ENCODE peak calls at places on chromosomes 13 and 19, in six cellular contexts. W is activated gamma-delta T cell treated with Interleukin-2 at 50 U/mL for 16 hours, K is mucosa of descending colon, M is astrocyte of the cerebellum, Z is nucleus accumbens, S is skeletal muscle cell. X is an unnamed sample.

GRCh38 chr13:97002581-97002980 is 8.3 kb upstream of the OXGR1 start:
- DNase-seq in M (no peak), Z (no peak), W (no peak), S (no peak), K (no peak), X (no peak)

GRCh38 chr13:71801165-71801564 is 65.8 kb downstream of the DACH1 start:
- DNase-seq in S (no peak), K (no peak), M (no peak), W (no peak), Z (no peak), X (no peak)

GRCh38 chr13:60699636-60700035 is 302.6 kb downstream of the TDRD3 start:
- DNase-seq in W (no peak), S (no peak), M (no peak), Z (no peak), K (no peak), X (no peak)

GRCh38 chr13:98664047-98664446 is 87.1 kb upstream of the STK24 start:
- DNase-seq in S (no peak), M (peak; percentile 76), Z (peak; percentile 52), W (no peak), K (no peak), X (peak; percentile 49)

GRCh38 chr19:8530061-8530679 is 16.2 kb upstream of the ZNF414 start:
- DNase-seq in K (no peak), S (no peak), W (no peak), Z (no peak), M (no peak), X (no peak)

GRCh38 chr13:87274209-87274819 is 396.9 kb upstream of the SLITRK5 start:
- DNase-seq in M (peak; percentile 49), W (no peak), S (no peak), K (peak; percentile 71), Z (no peak), X (peak; percentile 75)

GRCh38 chr13:36675213-36675536 is 1.4 kb downstream of the SERTM1 start:
- DNase-seq in M (no peak), W (no peak), K (no peak), S (no peak), Z (no peak), X (no peak)

GRCh38 chr13:112686987-112687386 is 2.9 kb upstream of the ATP11A start:
- DNase-seq in W (no peak), K (no peak), Z (no peak), M (no peak), S (no peak), X (no peak)

GRCh38 chr19:1823539-1824251 is 11.6 kb upstream of the ATP8B3 start:
- DNase-seq in S (no peak), K (no peak), Z (no peak), M (no peak), W (no peak), X (no peak)

GRCh38 chr13:19742651-19743050 is 40.1 kb downstream of the PSPC1 start:
- DNase-seq in S (no peak), M (no peak), K (no peak), W (no peak), Z (no peak), X (no peak)

GRCh38 chr19:29305268-29305667 is 92.3 kb upstream of the UQCRFS1 start:
- DNase-seq in Z (no peak), M (no peak), W (no peak), S (no peak), K (no peak), X (no peak)

GRCh38 chr13:99432637-99433542 is 68.4 kb upstream of the TM9SF2 start:
- DNase-seq in K (peak; percentile 45), M (no peak), W (peak; percentile 72), S (peak; percentile 46), Z (peak; percentile 23), X (no peak)

GRCh38 chr13:98523455-98524102 is 53.3 kb downstream of the STK24 start:
- DNase-seq in K (no peak), W (no peak), S (no peak), Z (no peak), M (no peak), X (no peak)

GRCh38 chr13:37870895-37871550 is 1.5 kb upstream of the TRPC4 start:
- DNase-seq in Z (no peak), K (no peak), S (peak; percentile 42), M (peak; percentile 68), W (no peak), X (no peak)

GRCh38 chr13:32881074-32881791 is 135.0 kb upstream of the KL start:
- DNase-seq in W (no peak), K (no peak), M (peak; percentile 31), Z (peak; percentile 27), S (peak; percentile 79), X (no peak)

GRCh38 chr13:110680852-110681251 is 25.1 kb downstream of the CARS2 start:
- DNase-seq in K (no peak), S (no peak), M (no peak), W (no peak), Z (no peak), X (no peak)

GRCh38 chr13:105721056-105721455 is 814.4 kb downstream of the EFNB2 start:
- DNase-seq in W (no peak), M (peak; percentile 62), K (no peak), Z (no peak), S (peak; percentile 41), X (no peak)

GRCh38 chr19:3034845-3035541 is 5.9 kb upstream of the TLE2 start:
- DNase-seq in S (peak; percentile 12), M (peak; percentile 29), K (peak; percentile 61), W (no peak), Z (no peak), X (no peak)

GRCh38 chr19:53466726-53467125 is 807 bp upstream of the ZNF813 start:
- DNase-seq in K (no peak), S (no peak), Z (no peak), W (no peak), M (no peak), X (no peak)

GRCh38 chr13:51557875-51558604 is 26.2 kb upstream of the WDFY2 start:
- DNase-seq in W (no peak), S (peak; percentile 77), Z (peak; percentile 10), K (no peak), M (no peak), X (no peak)

GRCh38 chr19:14830702-14831101 is 4.3 kb downstream of the OR7A5 start:
- DNase-seq in S (no peak), M (no peak), Z (no peak), K (no peak), W (no peak), X (no peak)

GRCh38 chr13:48500652-48501197 is 32.2 kb downstream of the RCBTB2 start:
- DNase-seq in S (peak; percentile 86), M (peak; percentile 53), Z (peak; percentile 53), W (no peak), K (no peak), X (no peak)

GRCh38 chr19:38211206-38211605 is 12.8 kb downstream of the DPF1 start:
- DNase-seq in M (no peak), W (no peak), Z (no peak), K (no peak), S (no peak), X (no peak)

GRCh38 chr13:41767801-41768200 is 193.1 kb downstream of the VWA8 start:
- DNase-seq in Z (no peak), K (no peak), S (no peak), W (no peak), M (peak; percentile 31), X (no peak)

GRCh38 chr13:28012896-28013295 is 24.4 kb upstream of the URAD start:
- DNase-seq in W (no peak), M (no peak), Z (no peak), K (no peak), S (no peak), X (no peak)

GRCh38 chr13:46698910-46699460 is 98.0 kb downstream of the ESD start:
- DNase-seq in S (no peak), Z (no peak), M (no peak), W (no peak), K (no peak), X (no peak)

X was measured in NCI-H1092 treated with DMSO at 0.1 percent for 48 hours.